ENCODE peak calls at places on chromosome 20, in nine cellular contexts. F is fibroblast of lung; O is SJSA1; B is CD8-positive, alpha-beta T cell; U is heart left ventricle; R is left ventricle myocardium inferior; X is neuronal stem cell; C is body of pancreas; Z is CD8-positive, alpha-beta memory T cell. H is an unnamed sample.

GRCh38 chr20:62409935-62410741 is 3.1 kb upstream of the CABLES2 start:
- DNase-seq in F (peak; percentile 16), U (peak; percentile 69), X (peak; percentile 65), Z (no peak), O (no peak), B (no peak), C (peak; percentile 89), R (peak; percentile 43), H (peak; percentile 34)

GRCh38 chr20:46797201-46797600 is 87.8 kb downstream of the SLC2A10 start:
- DNase-seq in O (no peak), U (no peak), C (no peak), B (no peak), R (no peak), F (no peak), X (no peak), Z (no peak), H (no peak)

GRCh38 chr20:63100926-63101699 is 94.3 kb upstream of the BHLHE23 start:
- DNase-seq in R (peak; percentile 7), B (no peak), C (no peak), X (no peak), Z (no peak), U (peak; percentile 12), F (no peak), O (no peak), H (no peak)

GRCh38 chr20:45341939-45342862 is 6.0 kb downstream of the SDC4 start:
- DNase-seq in B (no peak), Z (no peak), F (peak; percentile 79), R (peak; percentile 73), U (peak; percentile 88), C (peak; percentile 91), X (no peak), O (no peak), H (peak; percentile 18)

GRCh38 chr20:47247972-47248371 is 108.5 kb downstream of the ZMYND8 start:
- DNase-seq in X (no peak), U (no peak), F (no peak), B (no peak), Z (no peak), R (no peak), O (no peak), C (no peak), H (no peak)

GRCh38 chr20:38168791-38169589 is 3.9 kb upstream of the TGM2 start:
- DNase-seq in O (no peak), F (no peak), C (no peak), B (no peak), Z (no peak), U (peak; percentile 41), X (no peak), R (no peak), H (no peak)

GRCh38 chr20:39133205-39133604 is 171.1 kb downstream of the DHX35 start:
- DNase-seq in X (no peak), C (no peak), F (no peak), Z (no peak), R (no peak), B (no peak), U (no peak), O (no peak), H (no peak)

GRCh38 chr20:16061394-16061793 is 511.9 kb downstream of the KIF16B start:
- DNase-seq in Z (no peak), U (no peak), R (no peak), C (no peak), F (peak; percentile 1), O (no peak), B (no peak), X (no peak), H (no peak)

GRCh38 chr20:16124911-16125776 is 448.1 kb downstream of the KIF16B start:
- DNase-seq in R (no peak), U (no peak), F (no peak), B (no peak), X (no peak), C (no peak), O (peak; percentile 66), Z (no peak), H (no peak)

GRCh38 chr20:36175016-36175415 is 20.5 kb downstream of the EPB41L1 start:
- DNase-seq in R (no peak), U (no peak), Z (no peak), O (no peak), F (peak; percentile 22), B (no peak), C (no peak), X (no peak), H (no peak)

GRCh38 chr20:44079968-44080560 is 106.9 kb downstream of the JPH2 start:
- DNase-seq in F (peak; percentile 67), O (no peak), R (no peak), X (no peak), Z (no peak), B (no peak), C (no peak), U (no peak), H (no peak)

GRCh38 chr20:889932-890463 is 26.1 kb downstream of the ANGPT4 start:
- DNase-seq in X (no peak), B (no peak), C (no peak), U (no peak), Z (no peak), R (no peak), O (no peak), F (no peak), H (no peak)

GRCh38 chr20:10790013-10790412 is 116.2 kb upstream of the JAG1 start:
- DNase-seq in F (no peak), X (no peak), R (no peak), U (no peak), C (peak; percentile 43), O (no peak), B (no peak), Z (no peak), H (no peak)

GRCh38 chr20:58173091-58173490 is 55.4 kb downstream of the ANKRD60 start:
- DNase-seq in R (no peak), F (no peak), O (no peak), Z (no peak), C (no peak), U (peak; percentile 5), X (no peak), B (no peak), H (no peak)

GRCh38 chr20:23826541-23827018 is at the start of gene CST2:
- DNase-seq in B (no peak), U (no peak), F (no peak), O (peak; percentile 60), C (no peak), X (no peak), R (no peak), Z (no peak), H (no peak)

DNA sequence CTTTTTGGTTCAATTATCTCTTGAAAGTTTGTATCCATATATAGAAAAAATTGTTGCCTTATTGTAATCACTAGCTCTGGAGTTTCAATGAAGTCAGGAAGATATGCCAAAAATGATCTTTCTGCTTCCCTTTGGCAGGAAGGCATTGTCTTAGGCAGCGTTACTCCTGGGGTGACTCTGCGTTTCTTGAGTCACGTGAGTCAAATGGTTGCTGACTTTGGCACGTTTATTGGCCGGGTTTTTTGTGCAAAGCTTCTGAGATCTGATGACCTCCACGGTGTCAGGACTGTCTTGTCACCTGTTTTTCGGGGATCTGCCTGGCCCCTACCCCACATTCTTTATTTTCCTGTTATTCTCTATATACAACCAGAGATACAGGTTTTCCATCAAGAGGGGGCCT is 10.4 kb downstream of the PHACTR3 start:
- DNase-seq in U (no peak), F (no peak), Z (no peak), B (no peak), C (no peak), R (no peak), X (no peak), O (no peak), H (no peak)
- H3K27ac ChIP-seq in U (no peak overlapping the region), F (no peak overlapping the region), Z (no peak overlapping the region), B (no peak overlapping the region), C (no peak overlapping the region), R (no peak overlapping the region), X (no peak overlapping the region), O (no peak overlapping the region), H (no peak overlapping the region)

GRCh38 chr20:41169184-41169690 is 31.9 kb downstream of the PLCG1 start:
- DNase-seq in O (no peak), R (no peak), B (no peak), U (no peak), F (no peak), C (no peak), Z (no peak), X (no peak), H (no peak)

GRCh38 chr20:41172296-41173140 is 35.2 kb downstream of the PLCG1 start:
- DNase-seq in B (peak; percentile 48), C (no peak), O (peak; percentile 41), R (no peak), X (no peak), F (no peak), Z (no peak), U (no peak), H (no peak)

GRCh38 chr20:41169791-41170351 is 32.5 kb downstream of the PLCG1 start:
- DNase-seq in B (no peak), C (no peak), X (no peak), R (no peak), F (peak; percentile 77), Z (no peak), O (no peak), U (no peak), H (no peak)

GRCh38 chr20:41171736-41172295 is 34.5 kb downstream of the PLCG1 start:
- DNase-seq in F (no peak), X (no peak), B (peak; percentile 45), O (no peak), Z (no peak), U (no peak), C (no peak), R (no peak), H (no peak)

GRCh38 chr20:41170386-41171105 is 33.2 kb downstream of the PLCG1 start:
- DNase-seq in R (no peak), U (no peak), B (peak; percentile 44), C (no peak), X (no peak), Z (no peak), O (no peak), F (no peak), H (no peak)
- H3K27ac ChIP-seq in R (peak overlapping the region; percentile 89), U (no peak overlapping the region), B (peak overlapping the region; percentile 20), C (no peak overlapping the region), X (no peak overlapping the region), Z (no peak overlapping the region), O (no peak overlapping the region), F (no peak overlapping the region), H (peak overlapping the region; percentile 59)

GRCh38 chr20:41247523-41248370 is 69.8 kb downstream of the ZHX3 start:
- DNase-seq in C (no peak), F (peak; percentile 3), B (no peak), R (no peak), X (no peak), O (no peak), Z (no peak), U (no peak), H (no peak)
- H3K27ac ChIP-seq in C (peak overlapping the region; percentile 31), F (peak overlapping the region; percentile 9), B (no peak overlapping the region), R (peak overlapping the region; percentile 94), X (no peak overlapping the region), O (no peak overlapping the region), Z (no peak overlapping the region), U (peak overlapping the region; percentile 95), H (peak overlapping the region; percentile 98)

DNA sequence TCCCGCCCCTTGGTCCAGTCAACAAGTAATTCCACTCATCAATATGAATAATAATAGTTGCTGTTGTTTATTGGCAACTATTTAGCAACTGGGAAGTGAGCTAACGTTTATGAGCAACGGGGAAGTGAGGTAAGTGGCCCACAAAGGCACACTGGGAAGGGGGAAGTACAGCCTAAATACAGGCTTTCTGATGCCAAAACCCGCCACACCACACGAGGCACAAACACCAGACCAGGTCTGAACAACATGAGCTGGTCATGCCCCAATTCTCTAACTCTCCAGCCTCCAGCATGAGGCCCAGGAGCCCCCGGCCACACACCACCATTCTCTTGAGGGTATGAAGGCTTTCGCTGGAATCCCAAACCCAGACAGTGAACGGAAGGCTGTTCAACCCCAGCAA is 50.8 kb downstream of the PREX1 start:
- DNase-seq in C (no peak), U (no peak), B (no peak), X (no peak), F (no peak), Z (no peak), O (no peak), R (no peak), H (no peak)
- H3K27ac ChIP-seq in C (no peak overlapping the region), U (no peak overlapping the region), B (no peak overlapping the region), X (no peak overlapping the region), F (no peak overlapping the region), Z (no peak overlapping the region), O (no peak overlapping the region), R (no peak overlapping the region), H (no peak overlapping the region)